ENCODE peak calls at places on chromosomes 7 and 10, in seven cellular contexts. One of them, this sample, is unnamed.
A peak's percentile ranks its signal among the peaks of the same experiment; 100 is the strongest.

GRCh38 chr7:92838934-92839333 is 2.6 kb upstream of the CDK6 start:
- DNase-seq in stomach: no peak
- DNase-seq in K562: no peak
- DNase-seq in prostate gland: no peak
- DNase-seq in HCT116: no peak
- DNase-seq in transverse colon: no peak
- DNase-seq in SK-N-SH: no peak
- DNase-seq in this sample: no peak

GRCh38 chr7:83579740-83580139 is 69.2 kb downstream of the SEMA3E start:
- DNase-seq in stomach: no peak
- DNase-seq in K562: no peak
- DNase-seq in prostate gland: no peak
- DNase-seq in HCT116: no peak
- DNase-seq in transverse colon: no peak
- DNase-seq in SK-N-SH: no peak
- DNase-seq in this sample: peak; percentile 54

GRCh38 chr10:25701651-25702050 is 232.4 kb upstream of the MYO3A start:
- DNase-seq in stomach: no peak
- DNase-seq in K562: no peak
- DNase-seq in prostate gland: no peak
- DNase-seq in HCT116: no peak
- DNase-seq in transverse colon: no peak
- DNase-seq in SK-N-SH: peak; percentile 49
- DNase-seq in this sample: no peak

GRCh38 chr10:43227911-43228782 is 38.7 kb downstream of the RASGEF1A start:
- DNase-seq in stomach: no peak
- DNase-seq in K562: no peak
- DNase-seq in prostate gland: no peak
- DNase-seq in HCT116: no peak
- DNase-seq in transverse colon: peak; percentile 6
- DNase-seq in SK-N-SH: no peak
- DNase-seq in this sample: no peak

GRCh38 chr7:28685660-28686417 is 272.3 kb downstream of the TRIL start:
- DNase-seq in stomach: peak; percentile 88
- DNase-seq in K562: no peak
- DNase-seq in prostate gland: peak; percentile 93
- DNase-seq in HCT116: peak; percentile 65
- DNase-seq in transverse colon: peak; percentile 87
- DNase-seq in SK-N-SH: peak; percentile 77
- DNase-seq in this sample: peak; percentile 99

GRCh38 chr7:80890391-80890790 is 28.5 kb downstream of the SEMA3C start:
- DNase-seq in stomach: no peak
- DNase-seq in K562: no peak
- DNase-seq in prostate gland: no peak
- DNase-seq in HCT116: no peak
- DNase-seq in transverse colon: no peak
- DNase-seq in SK-N-SH: no peak
- DNase-seq in this sample: no peak

GRCh38 chr10:7756360-7756992 is 31.3 kb downstream of the KIN start:
- DNase-seq in stomach: peak; percentile 34
- DNase-seq in K562: no peak
- DNase-seq in prostate gland: no peak
- DNase-seq in HCT116: peak; percentile 21
- DNase-seq in transverse colon: peak; percentile 20
- DNase-seq in SK-N-SH: no peak
- DNase-seq in this sample: peak; percentile 52

GRCh38 chr10:73926152-73926764 is 15.3 kb downstream of the PLAU start:
- DNase-seq in stomach: no peak
- DNase-seq in K562: no peak
- DNase-seq in prostate gland: no peak
- DNase-seq in HCT116: no peak
- DNase-seq in transverse colon: no peak
- DNase-seq in SK-N-SH: no peak
- DNase-seq in this sample: no peak

DNA sequence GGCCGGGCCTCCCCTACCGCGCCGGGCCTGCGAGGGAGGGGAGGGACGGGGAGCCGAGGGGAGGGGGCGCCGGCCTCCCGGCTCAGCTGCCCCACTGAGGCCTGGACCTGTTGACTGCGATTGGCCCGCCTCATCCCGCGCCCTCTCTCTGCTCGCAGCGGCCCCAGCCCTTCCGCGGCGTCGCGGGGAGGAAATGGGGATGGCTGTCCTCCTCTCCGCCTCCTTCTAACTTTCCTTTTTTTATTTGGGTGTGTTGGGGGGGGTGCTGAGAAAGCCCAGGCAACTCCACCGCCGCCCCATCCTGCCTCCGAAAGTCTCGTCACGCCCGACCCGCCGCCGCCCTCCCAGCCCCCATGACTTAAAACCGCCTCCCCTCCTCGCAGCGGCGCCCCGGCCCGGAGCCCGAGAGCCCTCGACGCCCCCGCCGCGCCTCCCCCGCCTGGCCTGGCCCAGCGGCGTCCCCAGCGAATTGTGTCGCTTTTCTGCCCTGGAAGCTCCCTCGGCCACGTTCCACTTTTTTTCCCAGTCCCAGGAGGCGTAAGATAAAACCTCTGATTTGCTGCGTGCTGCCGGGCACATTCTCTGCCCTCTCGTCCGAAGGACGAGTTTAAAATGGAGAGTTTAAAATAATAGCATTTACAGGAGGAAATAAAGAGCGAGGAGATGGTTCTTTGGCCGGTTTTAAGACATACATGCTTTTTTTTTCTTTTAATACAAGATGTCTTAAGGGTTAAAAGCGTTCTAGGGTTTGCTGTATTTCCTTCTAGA is 886 bp upstream of the SKIDA1 start:
- DNase-seq in stomach: peak; percentile 53
- DNase-seq in K562: no peak
- DNase-seq in prostate gland: peak; percentile 75
- DNase-seq in HCT116: no peak
- DNase-seq in transverse colon: peak; percentile 70
- DNase-seq in SK-N-SH: peak; percentile 78
- DNase-seq in this sample: peak; percentile 70
- TF ChIP-seq POLR2AphosphoS5 in stomach: peak; percentile 24
- TF ChIP-seq POLR2AphosphoS5 in K562: peak; percentile 30
- TF ChIP-seq POLR2AphosphoS5 in prostate gland: no peak
- TF ChIP-seq POLR2AphosphoS5 in HCT116: no peak
- TF ChIP-seq POLR2AphosphoS5 in transverse colon: no peak
- TF ChIP-seq POLR2AphosphoS5 in SK-N-SH: peak; percentile 59
- TF ChIP-seq POLR2AphosphoS5 in this sample: no peak

GRCh38 chr10:9294865-9295264 is 1240.4 kb downstream of the GATA3 start:
- DNase-seq in stomach: no peak
- DNase-seq in K562: no peak
- DNase-seq in prostate gland: no peak
- DNase-seq in HCT116: no peak
- DNase-seq in transverse colon: no peak
- DNase-seq in SK-N-SH: no peak
- DNase-seq in this sample: no peak
- TF ChIP-seq POLR2AphosphoS5 in stomach: no peak
- TF ChIP-seq POLR2AphosphoS5 in K562: no peak
- TF ChIP-seq POLR2AphosphoS5 in prostate gland: no peak
- TF ChIP-seq POLR2AphosphoS5 in HCT116: no peak
- TF ChIP-seq POLR2AphosphoS5 in transverse colon: no peak
- TF ChIP-seq POLR2AphosphoS5 in SK-N-SH: no peak
- TF ChIP-seq POLR2AphosphoS5 in this sample: no peak

DNA sequence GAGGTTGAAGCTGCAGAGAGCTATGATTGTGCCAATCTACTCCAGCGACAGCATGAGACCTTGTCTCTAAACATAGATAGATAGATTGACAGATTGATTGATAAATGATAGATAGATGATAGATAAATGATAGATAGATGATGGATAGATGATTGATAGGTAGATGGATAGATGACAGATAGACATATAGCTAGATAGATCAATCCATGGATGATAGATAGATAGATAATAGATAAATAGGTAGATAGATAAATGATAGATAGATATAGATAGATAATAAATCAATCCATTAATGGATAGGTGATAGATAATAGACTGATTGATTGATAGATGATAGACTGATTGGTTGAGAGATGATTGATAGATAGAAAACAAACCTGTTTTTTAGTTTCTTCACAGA is 349.6 kb downstream of the PAXIP1 start:
- DNase-seq in stomach: no peak
- DNase-seq in K562: no peak
- DNase-seq in prostate gland: no peak
- DNase-seq in HCT116: no peak
- DNase-seq in transverse colon: no peak
- DNase-seq in SK-N-SH: no peak
- DNase-seq in this sample: no peak
- TF ChIP-seq POLR2AphosphoS5 in stomach: no peak
- TF ChIP-seq POLR2AphosphoS5 in K562: no peak
- TF ChIP-seq POLR2AphosphoS5 in prostate gland: no peak
- TF ChIP-seq POLR2AphosphoS5 in HCT116: no peak
- TF ChIP-seq POLR2AphosphoS5 in transverse colon: no peak
- TF ChIP-seq POLR2AphosphoS5 in SK-N-SH: no peak
- TF ChIP-seq POLR2AphosphoS5 in this sample: no peak

DNA sequence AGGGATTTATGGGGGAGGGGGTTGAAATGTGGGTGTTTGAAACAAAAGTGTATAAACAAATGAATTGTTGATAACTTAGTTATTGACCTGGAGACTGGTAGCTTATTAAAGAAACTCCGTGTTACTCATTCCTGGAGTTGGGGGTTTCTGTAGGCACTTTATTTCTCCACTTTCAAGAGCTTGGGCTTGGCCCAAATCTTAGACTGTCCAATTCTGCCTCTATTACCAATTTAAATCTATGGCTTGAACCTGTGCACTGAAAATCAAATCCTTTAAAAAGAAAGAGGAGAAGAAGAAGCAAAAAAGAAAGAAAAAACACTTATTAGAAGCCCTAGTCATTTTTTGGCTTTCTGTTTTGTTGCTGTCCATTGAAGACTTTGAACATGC is 2.7 kb downstream of the HOXA2 start:
- DNase-seq in stomach: no peak
- DNase-seq in K562: no peak
- DNase-seq in prostate gland: no peak
- DNase-seq in HCT116: no peak
- DNase-seq in transverse colon: no peak
- DNase-seq in SK-N-SH: no peak
- DNase-seq in this sample: peak; percentile 52
- TF ChIP-seq POLR2AphosphoS5 in stomach: no peak
- TF ChIP-seq POLR2AphosphoS5 in K562: no peak
- TF ChIP-seq POLR2AphosphoS5 in prostate gland: no peak
- TF ChIP-seq POLR2AphosphoS5 in HCT116: no peak
- TF ChIP-seq POLR2AphosphoS5 in transverse colon: no peak
- TF ChIP-seq POLR2AphosphoS5 in SK-N-SH: no peak
- TF ChIP-seq POLR2AphosphoS5 in this sample: no peak

GRCh38 chr7:16428182-16428581 is 6.8 kb upstream of the CRPPA start:
- DNase-seq in stomach: no peak
- DNase-seq in K562: no peak
- DNase-seq in prostate gland: no peak
- DNase-seq in HCT116: no peak
- DNase-seq in transverse colon: no peak
- DNase-seq in SK-N-SH: no peak
- DNase-seq in this sample: no peak
- TF ChIP-seq POLR2AphosphoS5 in stomach: no peak
- TF ChIP-seq POLR2AphosphoS5 in K562: no peak
- TF ChIP-seq POLR2AphosphoS5 in prostate gland: no peak
- TF ChIP-seq POLR2AphosphoS5 in HCT116: no peak
- TF ChIP-seq POLR2AphosphoS5 in transverse colon: no peak
- TF ChIP-seq POLR2AphosphoS5 in SK-N-SH: no peak
- TF ChIP-seq POLR2AphosphoS5 in this sample: no peak